ENCODE peak calls at places on chromosomes 4 and X, in five cellular contexts. T is HCT116, Y is Panc1, B is SK-N-SH, Z is K562. K is an unnamed sample.

GRCh38 chr4:122798101-122798500 is 28.5 kb upstream of the FGF2 start:
- DNase-seq in T (no peak), Y (no peak), B (peak), Z (peak), K (peak)

GRCh38 chrX:9072281-9072680 is 38.4 kb upstream of the FAM9B start:
- DNase-seq in T (no peak), Y (no peak), B (no peak), Z (no peak), K (no peak)

GRCh38 chrX:57447856-57448255 is 144.0 kb upstream of the ZXDB start:
- DNase-seq in T (no peak), Y (no peak), B (no peak), Z (no peak), K (peak)

GRCh38 chr4:28373601-28374000 is 1513.0 kb downstream of the STIM2 start:
- DNase-seq in T (no peak), Y (no peak), B (no peak), Z (no peak), K (no peak)

GRCh38 chrX:124208675-124209074 is 123.8 kb upstream of the TEX13D start:
- DNase-seq in T (no peak), Y (no peak), B (no peak), Z (no peak), K (no peak)

GRCh38 chr4:150773032-150773431 is 191.1 kb downstream of the MAB21L2 start:
- DNase-seq in T (no peak), Y (no peak), B (peak), Z (no peak), K (no peak)

GRCh38 chrX:98480606-98481005 is 1596.9 kb downstream of the RPA4 start:
- DNase-seq in T (no peak), Y (no peak), B (no peak), Z (no peak), K (no peak)

GRCh38 chr4:8324640-8325239 is 55.2 kb downstream of the HTRA3 start:
- DNase-seq in T (no peak), Y (no peak), B (no peak), Z (no peak), K (no peak)

GRCh38 chrX:154321624-154322023 is 26.0 kb downstream of the TKTL1 start:
- DNase-seq in T (no peak), Y (no peak), B (no peak), Z (peak), K (peak)

GRCh38 chr4:128107766-128108165 is 46.7 kb downstream of the LARP1B start:
- DNase-seq in T (no peak), Y (no peak), B (no peak), Z (peak), K (no peak)

GRCh38 chrX:73127700-73128241 is 48.5 kb upstream of the PABPC1L2A start:
- DNase-seq in T (no peak), Y (no peak), B (no peak), Z (no peak), K (no peak)

GRCh38 chr4:80788798-80789197 is 241.7 kb upstream of the BMP3 start:
- DNase-seq in T (no peak), Y (no peak), B (no peak), Z (no peak), K (no peak)

GRCh38 chr4:80124246-80125211 is 51.5 kb upstream of the ANTXR2 start:
- DNase-seq in T (no peak), Y (no peak), B (no peak), Z (no peak), K (no peak)

GRCh38 chr4:61245321-61245720 is 45.2 kb downstream of the ADGRL3 start:
- DNase-seq in T (no peak), Y (no peak), B (no peak), Z (no peak), K (no peak)

GRCh38 chr4:120918788-120919187 is 3.7 kb downstream of the PRDM5 start:
- DNase-seq in T (no peak), Y (no peak), B (no peak), Z (no peak), K (no peak)

GRCh38 chr4:87497586-87497985 is 31.6 kb downstream of the SPARCL1 start:
- DNase-seq in T (no peak), Y (no peak), B (no peak), Z (no peak), K (no peak)

GRCh38 chrX:68287419-68287818 is 145.9 kb downstream of the OPHN1 start:
- DNase-seq in T (no peak), Y (no peak), B (no peak), Z (no peak), K (no peak)

GRCh38 chr4:119693127-119693526 is 64.5 kb upstream of the PDE5A start:
- DNase-seq in T (no peak), Y (no peak), B (no peak), Z (no peak), K (no peak)

GRCh38 chrX:15334561-15334960 is 762 bp downstream of the PIGA start:
- DNase-seq in T (no peak), Y (no peak), B (no peak), Z (peak), K (no peak)

GRCh38 chrX:106927023-106927422 is 6.8 kb downstream of the CLDN2 start:
- DNase-seq in T (no peak), Y (no peak), B (no peak), Z (no peak), K (no peak)

GRCh38 chr4:80463509-80463908 is 128.0 kb downstream of the CFAP299 start:
- DNase-seq in T (no peak), Y (no peak), B (no peak), Z (no peak), K (no peak)

GRCh38 chr4:128571747-128572146 is 237.8 kb upstream of the JADE1 start:
- DNase-seq in T (peak), Y (no peak), B (no peak), Z (no peak), K (no peak)

GRCh38 chr4:140343303-140343702 is 30.1 kb upstream of the SCOC start:
- DNase-seq in T (peak), Y (no peak), B (no peak), Z (no peak), K (no peak)

GRCh38 chrX:148535639-148536038 is 35.2 kb downstream of the AFF2 start:
- DNase-seq in T (no peak), Y (no peak), B (no peak), Z (no peak), K (no peak)

GRCh38 chr4:153781717-153782416 is 7.0 kb downstream of the SFRP2 start:
- DNase-seq in T (no peak), Y (no peak), B (no peak), Z (no peak), K (no peak)
- TF ChIP-seq POLR2AphosphoS5 in T (no peak), Y (no peak), B (no peak), Z (no peak), K (no peak)

GRCh38 chrX:37910186-37910585 is 62.8 kb upstream of the DYNLT3 start:
- DNase-seq in T (no peak), Y (no peak), B (no peak), Z (no peak), K (no peak)

GRCh38 chrX:37906357-37906756 is 59.0 kb upstream of the DYNLT3 start:
- DNase-seq in T (no peak), Y (no peak), B (no peak), Z (no peak), K (no peak)

GRCh38 chrX:37904833-37905232 is 57.5 kb upstream of the DYNLT3 start:
- DNase-seq in T (no peak), Y (no peak), B (no peak), Z (no peak), K (no peak)

GRCh38 chrX:37905436-37906147 is 58.2 kb upstream of the DYNLT3 start:
- DNase-seq in T (no peak), Y (no peak), B (peak), Z (no peak), K (no peak)
- TF ChIP-seq SIN3A in T (no peak), Y (no peak), B (no peak), Z (no peak), K (no peak)

GRCh38 chr4:90766837-90767236 is 639.6 kb downstream of the CCSER1 start:
- DNase-seq in T (no peak), Y (no peak), B (no peak), Z (no peak), K (no peak)
- TF ChIP-seq POLR2AphosphoS5 in T (no peak), Y (no peak), B (no peak), Z (no peak), K (no peak)

GRCh38 chrX:25144043-25144940 is 128.5 kb upstream of the ARX start:
- DNase-seq in T (peak), Y (peak), B (peak), Z (peak), K (peak)
- TF ChIP-seq SIN3A in T (no peak), Y (no peak), B (no peak), Z (no peak), K (no peak)

GRCh38 chr4:10089346-10089745 is 27.3 kb downstream of the WDR1 start:
- DNase-seq in T (no peak), Y (no peak), B (no peak), Z (no peak), K (peak)
- TF ChIP-seq POLR2AphosphoS5 in T (no peak), Y (no peak), B (no peak), Z (no peak), K (no peak)

DNA sequence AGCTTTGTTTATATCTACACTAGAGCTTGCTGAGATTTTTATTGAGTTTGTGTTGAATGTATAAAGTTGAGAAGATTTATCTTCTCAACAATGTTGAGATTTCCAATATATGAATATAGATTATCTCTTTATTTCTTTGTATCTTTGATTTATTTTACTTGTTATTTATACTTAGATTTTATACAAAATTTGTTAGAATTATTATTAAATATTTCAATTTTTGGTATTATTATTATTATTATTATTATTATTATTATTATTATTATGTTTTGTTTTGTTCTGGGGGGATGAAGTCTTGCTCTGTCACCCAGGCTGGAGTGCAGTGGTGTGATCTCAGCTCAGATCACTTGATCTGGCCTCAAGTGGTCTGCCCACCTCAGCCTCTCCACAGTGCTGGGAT is 322.5 kb downstream of the PPARGC1A start:
- DNase-seq in T (no peak), Y (no peak), B (no peak), Z (no peak), K (no peak)
- TF ChIP-seq SIN3A in T (no peak), Y (no peak), B (no peak), Z (no peak), K (no peak)